ENCODE peak calls at places on chromosome 13, in eight cellular contexts. One of them, this sample, is unnamed. For H3K4me1, the result is how much of the 10 kb centered on the place peaks cover.

GRCh38 chr13:89486721-89487120 is 1815.5 kb downstream of the SLITRK5 start:
- DNase-seq in SK-N-SH: no peak
- DNase-seq in breast epithelium: no peak
- DNase-seq in OCI-LY7: no peak
- DNase-seq in lung: no peak
- DNase-seq in left ventricle myocardium inferior: no peak
- DNase-seq in thoracic aorta: no peak
- DNase-seq in colonic mucosa: no peak
- DNase-seq in this sample: no peak

GRCh38 chr13:102401305-102401704 is 543 bp downstream of the FGF14 start:
- DNase-seq in SK-N-SH: peak
- DNase-seq in breast epithelium: no peak
- DNase-seq in OCI-LY7: no peak
- DNase-seq in lung: no peak
- DNase-seq in left ventricle myocardium inferior: no peak
- DNase-seq in thoracic aorta: no peak
- DNase-seq in colonic mucosa: no peak
- DNase-seq in this sample: no peak

GRCh38 chr13:113758651-113759524 is at the start of gene TMEM255B:
- DNase-seq in SK-N-SH: peak
- DNase-seq in breast epithelium: peak
- DNase-seq in OCI-LY7: no peak
- DNase-seq in lung: peak
- DNase-seq in left ventricle myocardium inferior: peak
- DNase-seq in thoracic aorta: peak
- DNase-seq in colonic mucosa: peak
- DNase-seq in this sample: peak

GRCh38 chr13:52652980-52653303 is 306 bp downstream of the SUGT1 start:
- DNase-seq in SK-N-SH: peak
- DNase-seq in breast epithelium: no peak
- DNase-seq in OCI-LY7: no peak
- DNase-seq in lung: no peak
- DNase-seq in left ventricle myocardium inferior: no peak
- DNase-seq in thoracic aorta: peak
- DNase-seq in colonic mucosa: no peak
- DNase-seq in this sample: no peak

GRCh38 chr13:64305246-64305645 is 2889.6 kb upstream of the PCDH20 start:
- DNase-seq in SK-N-SH: no peak
- DNase-seq in breast epithelium: no peak
- DNase-seq in OCI-LY7: no peak
- DNase-seq in lung: no peak
- DNase-seq in left ventricle myocardium inferior: no peak
- DNase-seq in thoracic aorta: no peak
- DNase-seq in colonic mucosa: no peak
- DNase-seq in this sample: no peak

GRCh38 chr13:40149611-40150283 is 494.3 kb downstream of the COG6 start:
- DNase-seq in SK-N-SH: no peak
- DNase-seq in breast epithelium: no peak
- DNase-seq in OCI-LY7: no peak
- DNase-seq in lung: no peak
- DNase-seq in left ventricle myocardium inferior: no peak
- DNase-seq in thoracic aorta: peak
- DNase-seq in colonic mucosa: no peak
- DNase-seq in this sample: peak

GRCh38 chr13:79631260-79631659 is 150.3 kb downstream of the NDFIP2 start:
- DNase-seq in SK-N-SH: no peak
- DNase-seq in breast epithelium: no peak
- DNase-seq in OCI-LY7: no peak
- DNase-seq in lung: no peak
- DNase-seq in left ventricle myocardium inferior: no peak
- DNase-seq in thoracic aorta: no peak
- DNase-seq in colonic mucosa: no peak
- DNase-seq in this sample: no peak

GRCh38 chr13:83929147-83929546 is 46.9 kb upstream of the SLITRK1 start:
- DNase-seq in SK-N-SH: no peak
- DNase-seq in breast epithelium: no peak
- DNase-seq in OCI-LY7: no peak
- DNase-seq in lung: no peak
- DNase-seq in left ventricle myocardium inferior: no peak
- DNase-seq in thoracic aorta: no peak
- DNase-seq in colonic mucosa: no peak
- DNase-seq in this sample: no peak

GRCh38 chr13:86986448-86986847 is 684.7 kb upstream of the SLITRK5 start:
- DNase-seq in SK-N-SH: no peak
- DNase-seq in breast epithelium: no peak
- DNase-seq in OCI-LY7: no peak
- DNase-seq in lung: no peak
- DNase-seq in left ventricle myocardium inferior: no peak
- DNase-seq in thoracic aorta: no peak
- DNase-seq in colonic mucosa: no peak
- DNase-seq in this sample: no peak

GRCh38 chr13:20997301-20998061 is 63.9 kb downstream of the LATS2 start:
- DNase-seq in SK-N-SH: no peak
- DNase-seq in breast epithelium: no peak
- DNase-seq in OCI-LY7: no peak
- DNase-seq in lung: no peak
- DNase-seq in left ventricle myocardium inferior: peak
- DNase-seq in thoracic aorta: no peak
- DNase-seq in colonic mucosa: no peak
- DNase-seq in this sample: peak

GRCh38 chr13:112596220-112596619 is 8.3 kb upstream of the TUBGCP3 start:
- DNase-seq in SK-N-SH: no peak
- DNase-seq in breast epithelium: no peak
- DNase-seq in OCI-LY7: no peak
- DNase-seq in lung: no peak
- DNase-seq in left ventricle myocardium inferior: no peak
- DNase-seq in thoracic aorta: no peak
- DNase-seq in colonic mucosa: no peak
- DNase-seq in this sample: no peak

GRCh38 chr13:50353651-50354415 is 338.6 kb downstream of the KCNRG start:
- DNase-seq in SK-N-SH: no peak
- DNase-seq in breast epithelium: no peak
- DNase-seq in OCI-LY7: no peak
- DNase-seq in lung: no peak
- DNase-seq in left ventricle myocardium inferior: no peak
- DNase-seq in thoracic aorta: no peak
- DNase-seq in colonic mucosa: no peak
- DNase-seq in this sample: no peak

GRCh38 chr13:21240586-21240985 is 64.1 kb downstream of the MRPL57 start:
- DNase-seq in SK-N-SH: no peak
- DNase-seq in breast epithelium: no peak
- DNase-seq in OCI-LY7: no peak
- DNase-seq in lung: no peak
- DNase-seq in left ventricle myocardium inferior: no peak
- DNase-seq in thoracic aorta: no peak
- DNase-seq in colonic mucosa: no peak
- DNase-seq in this sample: no peak

GRCh38 chr13:85436029-85436428 is 363.2 kb downstream of the SLITRK6 start:
- DNase-seq in SK-N-SH: peak
- DNase-seq in breast epithelium: no peak
- DNase-seq in OCI-LY7: no peak
- DNase-seq in lung: no peak
- DNase-seq in left ventricle myocardium inferior: no peak
- DNase-seq in thoracic aorta: no peak
- DNase-seq in colonic mucosa: no peak
- DNase-seq in this sample: no peak

GRCh38 chr13:92842145-92842544 is 384.5 kb upstream of the GPC6 start:
- DNase-seq in SK-N-SH: no peak
- DNase-seq in breast epithelium: no peak
- DNase-seq in OCI-LY7: no peak
- DNase-seq in lung: no peak
- DNase-seq in left ventricle myocardium inferior: no peak
- DNase-seq in thoracic aorta: no peak
- DNase-seq in colonic mucosa: no peak
- DNase-seq in this sample: no peak

GRCh38 chr13:83827338-83827737 is 54.9 kb downstream of the SLITRK1 start:
- DNase-seq in SK-N-SH: no peak
- DNase-seq in breast epithelium: no peak
- DNase-seq in OCI-LY7: no peak
- DNase-seq in lung: no peak
- DNase-seq in left ventricle myocardium inferior: no peak
- DNase-seq in thoracic aorta: no peak
- DNase-seq in colonic mucosa: no peak
- DNase-seq in this sample: no peak

GRCh38 chr13:25111557-25111956 is 15.6 kb downstream of the PABPC3 start:
- DNase-seq in SK-N-SH: no peak
- DNase-seq in breast epithelium: no peak
- DNase-seq in OCI-LY7: no peak
- DNase-seq in lung: no peak
- DNase-seq in left ventricle myocardium inferior: no peak
- DNase-seq in thoracic aorta: no peak
- DNase-seq in colonic mucosa: no peak
- DNase-seq in this sample: no peak
- H3K4me1 ChIP-seq in SK-N-SH: under half
- H3K4me1 ChIP-seq in breast epithelium: under half
- H3K4me1 ChIP-seq in OCI-LY7: under half
- H3K4me1 ChIP-seq in lung: under half
- H3K4me1 ChIP-seq in left ventricle myocardium inferior: under half
- H3K4me1 ChIP-seq in thoracic aorta: under half
- H3K4me1 ChIP-seq in colonic mucosa: under half
- H3K4me1 ChIP-seq in this sample: under half

GRCh38 chr13:45436332-45436731 is 18.2 kb upstream of the SLC25A30 start:
- DNase-seq in SK-N-SH: no peak
- DNase-seq in breast epithelium: no peak
- DNase-seq in OCI-LY7: no peak
- DNase-seq in lung: no peak
- DNase-seq in left ventricle myocardium inferior: no peak
- DNase-seq in thoracic aorta: no peak
- DNase-seq in colonic mucosa: no peak
- DNase-seq in this sample: no peak

GRCh38 chr13:45434556-45435371 is 16.6 kb upstream of the SLC25A30 start:
- DNase-seq in SK-N-SH: no peak
- DNase-seq in breast epithelium: no peak
- DNase-seq in OCI-LY7: no peak
- DNase-seq in lung: no peak
- DNase-seq in left ventricle myocardium inferior: no peak
- DNase-seq in thoracic aorta: no peak
- DNase-seq in colonic mucosa: peak
- DNase-seq in this sample: no peak

GRCh38 chr13:45433381-45433790 is 15.2 kb upstream of the SLC25A30 start:
- DNase-seq in SK-N-SH: no peak
- DNase-seq in breast epithelium: no peak
- DNase-seq in OCI-LY7: no peak
- DNase-seq in lung: no peak
- DNase-seq in left ventricle myocardium inferior: no peak
- DNase-seq in thoracic aorta: no peak
- DNase-seq in colonic mucosa: no peak
- DNase-seq in this sample: no peak

GRCh38 chr13:45436953-45437352 is 18.8 kb upstream of the SLC25A30 start:
- DNase-seq in SK-N-SH: no peak
- DNase-seq in breast epithelium: no peak
- DNase-seq in OCI-LY7: no peak
- DNase-seq in lung: no peak
- DNase-seq in left ventricle myocardium inferior: no peak
- DNase-seq in thoracic aorta: no peak
- DNase-seq in colonic mucosa: no peak
- DNase-seq in this sample: no peak

DNA sequence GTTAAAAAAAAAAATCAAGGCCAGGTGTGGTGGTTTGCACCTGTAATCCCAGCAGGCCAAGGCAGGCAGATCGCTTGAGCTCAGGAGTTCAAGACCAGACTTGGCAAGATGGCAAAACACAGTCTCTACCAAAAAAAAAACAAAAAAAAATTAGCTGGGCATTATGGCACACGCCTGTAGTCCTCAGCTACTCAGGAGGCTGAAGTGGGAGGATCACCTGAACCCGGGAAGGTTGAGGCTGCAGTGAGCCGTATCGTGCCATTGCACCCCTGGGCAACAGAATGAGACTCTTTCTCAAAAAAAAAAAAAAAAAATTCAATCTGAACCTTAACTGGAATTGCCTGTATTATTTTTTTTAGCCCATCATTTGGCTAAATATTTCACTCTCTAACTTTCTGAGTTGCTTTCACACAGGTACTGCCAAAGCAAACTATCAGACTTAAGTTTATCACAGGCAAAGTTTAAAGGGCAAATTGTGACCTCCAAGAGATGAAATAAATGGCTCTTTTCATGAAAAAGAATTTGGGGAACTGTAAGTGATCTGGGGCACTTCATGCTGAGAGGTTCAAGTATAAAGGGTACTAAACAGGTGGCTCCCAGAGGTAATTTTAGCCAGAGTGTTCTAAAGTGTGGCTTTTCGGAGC is 14.7 kb upstream of the SLC25A30 start:
- DNase-seq in SK-N-SH: no peak
- DNase-seq in breast epithelium: no peak
- DNase-seq in OCI-LY7: no peak
- DNase-seq in lung: no peak
- DNase-seq in left ventricle myocardium inferior: no peak
- DNase-seq in thoracic aorta: no peak
- DNase-seq in colonic mucosa: no peak
- DNase-seq in this sample: no peak
- H3K4me3 ChIP-seq in SK-N-SH: no peak
- H3K4me3 ChIP-seq in breast epithelium: no peak
- H3K4me3 ChIP-seq in OCI-LY7: no peak
- H3K4me3 ChIP-seq in lung: no peak
- H3K4me3 ChIP-seq in left ventricle myocardium inferior: no peak
- H3K4me3 ChIP-seq in thoracic aorta: no peak
- H3K4me3 ChIP-seq in colonic mucosa: no peak
- H3K4me3 ChIP-seq in this sample: no peak

GRCh38 chr13:110311721-110312668 is 4.9 kb downstream of the COL4A2 start:
- DNase-seq in SK-N-SH: no peak
- DNase-seq in breast epithelium: no peak
- DNase-seq in OCI-LY7: no peak
- DNase-seq in lung: no peak
- DNase-seq in left ventricle myocardium inferior: no peak
- DNase-seq in thoracic aorta: no peak
- DNase-seq in colonic mucosa: no peak
- DNase-seq in this sample: peak
- H3K4me1 ChIP-seq in SK-N-SH: under half
- H3K4me1 ChIP-seq in breast epithelium: under half
- H3K4me1 ChIP-seq in OCI-LY7: under half
- H3K4me1 ChIP-seq in lung: under half
- H3K4me1 ChIP-seq in left ventricle myocardium inferior: half or more
- H3K4me1 ChIP-seq in thoracic aorta: half or more
- H3K4me1 ChIP-seq in colonic mucosa: under half
- H3K4me1 ChIP-seq in this sample: under half

GRCh38 chr13:30745917-30746686 is 10.8 kb downstream of the ALOX5AP start:
- DNase-seq in SK-N-SH: peak
- DNase-seq in breast epithelium: no peak
- DNase-seq in OCI-LY7: no peak
- DNase-seq in lung: no peak
- DNase-seq in left ventricle myocardium inferior: no peak
- DNase-seq in thoracic aorta: no peak
- DNase-seq in colonic mucosa: peak
- DNase-seq in this sample: no peak

GRCh38 chr13:30744056-30744684 is 8.8 kb downstream of the ALOX5AP start:
- DNase-seq in SK-N-SH: no peak
- DNase-seq in breast epithelium: no peak
- DNase-seq in OCI-LY7: peak
- DNase-seq in lung: peak
- DNase-seq in left ventricle myocardium inferior: no peak
- DNase-seq in thoracic aorta: no peak
- DNase-seq in colonic mucosa: peak
- DNase-seq in this sample: no peak

GRCh38 chr13:30742896-30743295 is 7.6 kb downstream of the ALOX5AP start:
- DNase-seq in SK-N-SH: no peak
- DNase-seq in breast epithelium: no peak
- DNase-seq in OCI-LY7: no peak
- DNase-seq in lung: no peak
- DNase-seq in left ventricle myocardium inferior: no peak
- DNase-seq in thoracic aorta: no peak
- DNase-seq in colonic mucosa: no peak
- DNase-seq in this sample: no peak

GRCh38 chr13:30743319-30744055 is 8.1 kb downstream of the ALOX5AP start:
- DNase-seq in SK-N-SH: no peak
- DNase-seq in breast epithelium: no peak
- DNase-seq in OCI-LY7: no peak
- DNase-seq in lung: peak
- DNase-seq in left ventricle myocardium inferior: no peak
- DNase-seq in thoracic aorta: peak
- DNase-seq in colonic mucosa: peak
- DNase-seq in this sample: peak

GRCh38 chr13:30744686-30745085 is 9.3 kb downstream of the ALOX5AP start:
- DNase-seq in SK-N-SH: no peak
- DNase-seq in breast epithelium: no peak
- DNase-seq in OCI-LY7: no peak
- DNase-seq in lung: no peak
- DNase-seq in left ventricle myocardium inferior: no peak
- DNase-seq in thoracic aorta: no peak
- DNase-seq in colonic mucosa: no peak
- DNase-seq in this sample: no peak
- H3K4me3 ChIP-seq in SK-N-SH: no peak
- H3K4me3 ChIP-seq in breast epithelium: no peak
- H3K4me3 ChIP-seq in OCI-LY7: no peak
- H3K4me3 ChIP-seq in lung: no peak
- H3K4me3 ChIP-seq in left ventricle myocardium inferior: no peak
- H3K4me3 ChIP-seq in thoracic aorta: no peak
- H3K4me3 ChIP-seq in colonic mucosa: no peak
- H3K4me3 ChIP-seq in this sample: no peak